ENCODE peak calls at places on chromosomes 1 and 21, in nine cellular contexts. S is transverse colon, D is GM12891, J is sigmoid colon, A is HepG2, W is K562, F is breast epithelium, H is SK-N-SH, Y is HCT116. C is an unnamed sample.

GRCh38 chr1:62513013-62513412 is 76.2 kb downstream of the USP1 start:
- DNase-seq in D (no peak), S (no peak), Y (no peak), W (no peak), J (no peak), H (no peak), F (no peak), A (no peak), C (no peak)

GRCh38 chr1:36836196-36836883 is 198.0 kb downstream of the GRIK3 start:
- DNase-seq in W (no peak), F (no peak), Y (no peak), A (no peak), J (no peak), D (no peak), S (no peak), H (peak), C (no peak)

GRCh38 chr1:56625823-56626222 is 19.3 kb upstream of the PRKAA2 start:
- DNase-seq in W (no peak), Y (no peak), F (no peak), D (no peak), A (no peak), S (no peak), H (no peak), J (no peak), C (no peak)

GRCh38 chr1:203369666-203370065 is 18.7 kb upstream of the FMOD start:
- DNase-seq in W (no peak), A (no peak), F (no peak), J (no peak), Y (no peak), S (no peak), H (no peak), D (no peak), C (no peak)

GRCh38 chr1:115351143-115351542 is 13.1 kb upstream of the NGF start:
- DNase-seq in W (no peak), F (no peak), A (no peak), D (no peak), J (no peak), S (no peak), H (no peak), Y (no peak), C (no peak)

GRCh38 chr1:13469343-13469742 is 44.5 kb downstream of the LRRC38 start:
- DNase-seq in J (no peak), Y (no peak), S (no peak), A (peak), W (peak), H (no peak), D (peak), F (no peak), C (peak)

GRCh38 chr1:178942285-178943218 is 71.7 kb upstream of the ANGPTL1 start:
- DNase-seq in S (no peak), H (no peak), Y (no peak), W (no peak), D (no peak), A (no peak), F (no peak), J (no peak), C (no peak)

GRCh38 chr1:201719812-201720521 is 109.0 kb upstream of the IPO9 start:
- DNase-seq in W (no peak), D (no peak), A (no peak), F (no peak), H (no peak), Y (no peak), J (peak), S (peak), C (no peak)

GRCh38 chr21:38120984-38121855 is 135.6 kb upstream of the KCNJ15 start:
- DNase-seq in J (no peak), H (no peak), W (peak), A (no peak), S (no peak), D (no peak), F (no peak), Y (no peak), C (no peak)

GRCh38 chr21:41817228-41817627 is 50.4 kb upstream of the RIPK4 start:
- DNase-seq in Y (peak), D (peak), W (peak), F (no peak), J (peak), A (peak), S (peak), H (peak), C (peak)

GRCh38 chr1:81582467-81582986 is 218.2 kb upstream of the ADGRL2 start:
- DNase-seq in A (no peak), D (no peak), W (no peak), J (no peak), S (no peak), F (no peak), Y (no peak), H (no peak), C (no peak)

GRCh38 chr1:159141584-159142518 is 29.6 kb upstream of the CADM3 start:
- DNase-seq in H (peak), S (no peak), F (no peak), J (no peak), D (no peak), W (peak), A (no peak), Y (no peak), C (no peak)

GRCh38 chr1:20604678-20605077 is 15.8 kb downstream of the CDA start:
- DNase-seq in H (no peak), W (no peak), F (no peak), J (no peak), A (no peak), Y (no peak), S (peak), D (no peak), C (no peak)

GRCh38 chr1:179369751-179370341 is 4.1 kb downstream of the AXDND1 start:
- DNase-seq in D (peak), Y (peak), A (peak), J (no peak), S (peak), H (peak), F (no peak), W (peak), C (peak)

GRCh38 chr1:225498539-225499135 is 70.8 kb upstream of the LBR start:
- DNase-seq in J (no peak), Y (no peak), F (no peak), A (no peak), W (no peak), S (no peak), H (no peak), D (no peak), C (no peak)

GRCh38 chr1:203765029-203765837 is at the start of gene LAX1:
- DNase-seq in J (no peak), S (peak), F (no peak), Y (no peak), A (no peak), D (peak), W (no peak), H (no peak), C (peak)

GRCh38 chr21:33760641-33761103 is 118.4 kb downstream of the ITSN1 start:
- DNase-seq in Y (no peak), D (no peak), F (no peak), J (no peak), W (no peak), S (no peak), H (no peak), A (no peak), C (no peak)

GRCh38 chr1:221783437-221783836 is 41.5 kb upstream of the DUSP10 start:
- DNase-seq in H (no peak), F (no peak), Y (no peak), A (no peak), S (no peak), W (no peak), D (no peak), J (no peak), C (no peak)

GRCh38 chr1:45454464-45454863 is 36.5 kb downstream of the TESK2 start:
- DNase-seq in A (no peak), Y (no peak), S (no peak), J (no peak), H (no peak), W (no peak), D (no peak), F (no peak), C (no peak)

GRCh38 chr21:41458121-41458520 is 32.1 kb downstream of the MX1 start:
- DNase-seq in A (no peak), D (no peak), S (no peak), Y (no peak), W (no peak), F (no peak), J (no peak), H (no peak), C (no peak)

GRCh38 chr21:39188521-39189139 is 5.4 kb upstream of the PSMG1 start:
- DNase-seq in W (no peak), J (no peak), S (no peak), Y (no peak), A (no peak), F (no peak), D (no peak), H (no peak), C (no peak)

GRCh38 chr1:44296067-44296466 is 59.0 kb downstream of the ERI3 start:
- DNase-seq in F (no peak), S (no peak), D (no peak), H (no peak), Y (no peak), J (peak), A (peak), W (no peak), C (no peak)

GRCh38 chr1:198520524-198521254 is 19.8 kb downstream of the ATP6V1G3 start:
- DNase-seq in H (no peak), J (no peak), F (no peak), S (no peak), A (no peak), D (peak), W (no peak), Y (no peak), C (no peak)

GRCh38 chr1:174053826-174054225 is 31.7 kb upstream of the RC3H1 start:
- DNase-seq in Y (no peak), S (no peak), A (no peak), J (no peak), H (no peak), D (no peak), W (no peak), F (no peak), C (no peak)

GRCh38 chr1:82565546-82565945 is 764.8 kb downstream of the ADGRL2 start:
- DNase-seq in D (no peak), J (no peak), H (no peak), W (no peak), Y (peak), S (no peak), F (no peak), A (no peak), C (no peak)

GRCh38 chr1:206693029-206693428 is 8.3 kb downstream of the MAPKAPK2 start:
- DNase-seq in H (no peak), S (peak), J (peak), D (no peak), F (no peak), Y (no peak), W (no peak), A (no peak), C (no peak)

GRCh38 chr1:180560868-180561600 is 2.3 kb downstream of the OVAAL start:
- DNase-seq in S (no peak), F (no peak), W (no peak), J (no peak), D (no peak), H (no peak), A (no peak), Y (no peak), C (no peak)

GRCh38 chr1:216686860-216687545 is 36.2 kb downstream of the ESRRG start:
- DNase-seq in J (no peak), W (no peak), D (no peak), S (no peak), H (no peak), F (no peak), A (no peak), Y (no peak), C (no peak)

GRCh38 chr1:117610036-117610435 is 4.2 kb downstream of the TENT5C start:
- DNase-seq in Y (no peak), D (no peak), F (no peak), J (no peak), W (no peak), A (no peak), S (no peak), H (no peak), C (no peak)

GRCh38 chr1:45610589-45611226 is 13.1 kb downstream of the CCDC17 start:
- DNase-seq in H (no peak), Y (no peak), D (no peak), A (no peak), W (no peak), J (no peak), S (no peak), F (no peak), C (no peak)

GRCh38 chr21:27741736-27742135 is 774.8 kb upstream of the ADAMTS5 start:
- DNase-seq in F (no peak), S (no peak), H (no peak), Y (no peak), D (no peak), W (no peak), A (no peak), J (no peak), C (no peak)
- TF ChIP-seq POLR2AphosphoS5 in F (no peak), S (no peak), H (no peak), Y (no peak), D (no peak), W (no peak), A (no peak), J (peak), C (no peak)

GRCh38 chr1:26922201-26922729 is 722 bp downstream of the NUDC start:
- DNase-seq in F (no peak), J (no peak), A (no peak), D (no peak), W (no peak), Y (no peak), S (no peak), H (no peak), C (no peak)
- TF ChIP-seq POLR2AphosphoS5 in F (no peak), J (no peak), A (no peak), D (no peak), W (no peak), Y (no peak), S (no peak), H (no peak), C (no peak)

GRCh38 chr1:158019177-158019868 is 25.9 kb downstream of the KIRREL1 start:
- DNase-seq in F (no peak), Y (peak), A (peak), D (no peak), H (no peak), S (peak), W (no peak), J (peak), C (no peak)
- TF ChIP-seq POLR2AphosphoS5 in F (peak), Y (peak), A (no peak), D (no peak), H (peak), S (peak), W (no peak), J (peak), C (no peak)

GRCh38 chr1:226549937-226550670 is 1.5 kb downstream of the STUM start:
- DNase-seq in H (peak), D (peak), S (peak), J (peak), A (no peak), F (no peak), W (peak), Y (peak), C (peak)
- TF ChIP-seq POLR2AphosphoS5 in H (no peak), D (no peak), S (peak), J (peak), A (no peak), F (no peak), W (peak), Y (no peak), C (no peak)